ENCODE peak calls at places on chromosomes 13 and 19, in ten cellular contexts. E, A, M, T, B, V, H, G, L and D are unnamed samples.
A peak's percentile ranks its signal among the peaks of the same experiment; 100 is the strongest.

GRCh38 chr13:73809561-73809960 is 324.6 kb downstream of the KLF12 start:
- DNase-seq in T (no peak), A (no peak), E (peak; percentile 13), M (peak; percentile 22), H (no peak), B (peak; percentile 89), L (no peak), V (no peak), G (no peak), D (peak; percentile 6)

GRCh38 chr13:52711277-52711676 is 28.3 kb downstream of the CNMD start:
- DNase-seq in L (no peak), M (no peak), B (no peak), A (no peak), H (no peak), V (no peak), T (no peak), E (no peak), G (no peak), D (no peak)

GRCh38 chr13:39417643-39418042 is 185.3 kb downstream of the LHFPL6 start:
- DNase-seq in L (no peak), B (peak; percentile 66), G (no peak), E (peak; percentile 29), A (no peak), M (peak; percentile 40), H (no peak), T (no peak), V (no peak), D (no peak)

GRCh38 chr13:110770678-110771077 is 57.2 kb downstream of the ING1 start:
- DNase-seq in B (no peak), A (no peak), M (no peak), H (no peak), T (no peak), V (no peak), G (no peak), E (no peak), L (no peak), D (no peak)

GRCh38 chr19:39154626-39155100 is 29.1 kb downstream of the PAK4 start:
- DNase-seq in B (no peak), V (no peak), H (no peak), E (no peak), M (no peak), G (no peak), A (no peak), T (no peak), L (no peak), D (no peak)

GRCh38 chr19:57675881-57676280 is 5.9 kb upstream of the ZNF551 start:
- DNase-seq in B (no peak), M (peak; percentile 65), G (no peak), A (no peak), T (no peak), E (peak; percentile 56), H (no peak), L (no peak), V (no peak), D (no peak)

GRCh38 chr19:35736913-35737886 is 5.1 kb downstream of the IGFLR1 start:
- DNase-seq in H (no peak), T (no peak), G (no peak), E (no peak), B (no peak), M (no peak), V (no peak), A (no peak), L (no peak), D (no peak)

GRCh38 chr13:23160241-23161175 is 20.3 kb upstream of the SGCG start:
- DNase-seq in H (no peak), T (no peak), A (no peak), V (no peak), G (no peak), M (peak; percentile 22), B (peak; percentile 71), L (no peak), E (no peak), D (peak; percentile 36)

GRCh38 chr13:104289400-104289799 is 1223.2 kb upstream of the SLC10A2 start:
- DNase-seq in G (no peak), T (no peak), V (no peak), L (no peak), M (no peak), B (peak; percentile 8), A (no peak), H (no peak), E (no peak), D (no peak)

GRCh38 chr13:110262494-110262893 is 44.5 kb downstream of the COL4A1 start:
- DNase-seq in M (no peak), E (no peak), B (no peak), G (no peak), T (no peak), V (no peak), H (no peak), L (no peak), A (no peak), D (no peak)

GRCh38 chr19:18762125-18763023 is 28.7 kb downstream of the COMP start:
- DNase-seq in L (no peak), E (no peak), T (no peak), B (peak; percentile 56), V (no peak), H (peak; percentile 69), M (no peak), A (no peak), G (peak; percentile 68), D (peak; percentile 20)

GRCh38 chr19:43595605-43595998 is 332 bp downstream of the IRGQ start:
- DNase-seq in A (no peak), L (no peak), E (no peak), V (no peak), G (no peak), H (no peak), T (no peak), M (no peak), B (no peak), D (no peak)

GRCh38 chr13:99230991-99231390 is 27.2 kb downstream of the GPR18 start:
- DNase-seq in B (no peak), A (no peak), L (no peak), E (no peak), V (no peak), M (no peak), T (no peak), G (no peak), H (no peak), D (no peak)

GRCh38 chr19:6011206-6011605 is 33.3 kb upstream of the RANBP3 start:
- DNase-seq in A (no peak), B (no peak), M (no peak), E (no peak), L (no peak), T (no peak), V (no peak), H (no peak), G (no peak), D (no peak)

GRCh38 chr13:110971486-110971885 is 56.6 kb upstream of the ANKRD10 start:
- DNase-seq in G (no peak), M (no peak), E (no peak), B (no peak), V (no peak), L (no peak), H (no peak), T (no peak), A (no peak), D (no peak)